ENCODE peak calls at places on chromosome 10, in eight cellular contexts. One of them, this sample, is unnamed.

GRCh38 chr10:63253040-63253439 is 119.9 kb downstream of the NRBF2 start:
- DNase-seq in activated CD4-positive, alpha-beta T cell treated with anti-CD3 and anti-CD28 coated beads, Interleukin-2, amount 50 U/mL, for 24 hours: no peak
- DNase-seq in dermis blood vessel endothelial cell: no peak
- DNase-seq in NCI-H345: no peak
- DNase-seq in CD4-positive, alpha-beta T cell: no peak
- DNase-seq in NCI-H1048: no peak
- DNase-seq in osteocyte: no peak
- DNase-seq in islet precursor cell: no peak
- DNase-seq in this sample: no peak

GRCh38 chr10:75646218-75646915 is 214.9 kb downstream of the LRMDA start:
- DNase-seq in activated CD4-positive, alpha-beta T cell treated with anti-CD3 and anti-CD28 coated beads, Interleukin-2, amount 50 U/mL, for 24 hours: no peak
- DNase-seq in dermis blood vessel endothelial cell: no peak
- DNase-seq in NCI-H345: no peak
- DNase-seq in CD4-positive, alpha-beta T cell: no peak
- DNase-seq in NCI-H1048: no peak
- DNase-seq in osteocyte: no peak
- DNase-seq in islet precursor cell: no peak
- DNase-seq in this sample: no peak

GRCh38 chr10:132363921-132364593 is 32.1 kb downstream of the LRRC27 start:
- DNase-seq in activated CD4-positive, alpha-beta T cell treated with anti-CD3 and anti-CD28 coated beads, Interleukin-2, amount 50 U/mL, for 24 hours: no peak
- DNase-seq in dermis blood vessel endothelial cell: peak
- DNase-seq in NCI-H345: peak
- DNase-seq in CD4-positive, alpha-beta T cell: no peak
- DNase-seq in NCI-H1048: no peak
- DNase-seq in osteocyte: peak
- DNase-seq in islet precursor cell: peak
- DNase-seq in this sample: peak

GRCh38 chr10:95508730-95509129 is 52.4 kb downstream of the SORBS1 start:
- DNase-seq in activated CD4-positive, alpha-beta T cell treated with anti-CD3 and anti-CD28 coated beads, Interleukin-2, amount 50 U/mL, for 24 hours: no peak
- DNase-seq in dermis blood vessel endothelial cell: peak
- DNase-seq in NCI-H345: no peak
- DNase-seq in CD4-positive, alpha-beta T cell: no peak
- DNase-seq in NCI-H1048: no peak
- DNase-seq in osteocyte: no peak
- DNase-seq in islet precursor cell: no peak
- DNase-seq in this sample: no peak

GRCh38 chr10:70597856-70598815 is 4.4 kb downstream of the PRF1 start:
- DNase-seq in activated CD4-positive, alpha-beta T cell treated with anti-CD3 and anti-CD28 coated beads, Interleukin-2, amount 50 U/mL, for 24 hours: no peak
- DNase-seq in dermis blood vessel endothelial cell: no peak
- DNase-seq in NCI-H345: no peak
- DNase-seq in CD4-positive, alpha-beta T cell: no peak
- DNase-seq in NCI-H1048: no peak
- DNase-seq in osteocyte: peak
- DNase-seq in islet precursor cell: no peak
- DNase-seq in this sample: no peak

GRCh38 chr10:86317949-86318725 is 48.5 kb downstream of the GRID1 start:
- DNase-seq in activated CD4-positive, alpha-beta T cell treated with anti-CD3 and anti-CD28 coated beads, Interleukin-2, amount 50 U/mL, for 24 hours: no peak
- DNase-seq in dermis blood vessel endothelial cell: no peak
- DNase-seq in NCI-H345: no peak
- DNase-seq in CD4-positive, alpha-beta T cell: no peak
- DNase-seq in NCI-H1048: no peak
- DNase-seq in osteocyte: no peak
- DNase-seq in islet precursor cell: no peak
- DNase-seq in this sample: no peak

GRCh38 chr10:122054046-122055025 is 65.4 kb downstream of the TACC2 start:
- DNase-seq in activated CD4-positive, alpha-beta T cell treated with anti-CD3 and anti-CD28 coated beads, Interleukin-2, amount 50 U/mL, for 24 hours: no peak
- DNase-seq in dermis blood vessel endothelial cell: peak
- DNase-seq in NCI-H345: no peak
- DNase-seq in CD4-positive, alpha-beta T cell: no peak
- DNase-seq in NCI-H1048: no peak
- DNase-seq in osteocyte: no peak
- DNase-seq in islet precursor cell: peak
- DNase-seq in this sample: peak

GRCh38 chr10:78028438-78029293 is 649 bp downstream of the POLR3A start:
- DNase-seq in activated CD4-positive, alpha-beta T cell treated with anti-CD3 and anti-CD28 coated beads, Interleukin-2, amount 50 U/mL, for 24 hours: no peak
- DNase-seq in dermis blood vessel endothelial cell: peak
- DNase-seq in NCI-H345: no peak
- DNase-seq in CD4-positive, alpha-beta T cell: peak
- DNase-seq in NCI-H1048: no peak
- DNase-seq in osteocyte: no peak
- DNase-seq in islet precursor cell: no peak
- DNase-seq in this sample: no peak

GRCh38 chr10:72263613-72264241 is 10.0 kb upstream of the DDIT4 start:
- DNase-seq in activated CD4-positive, alpha-beta T cell treated with anti-CD3 and anti-CD28 coated beads, Interleukin-2, amount 50 U/mL, for 24 hours: no peak
- DNase-seq in dermis blood vessel endothelial cell: peak
- DNase-seq in NCI-H345: peak
- DNase-seq in CD4-positive, alpha-beta T cell: no peak
- DNase-seq in NCI-H1048: no peak
- DNase-seq in osteocyte: no peak
- DNase-seq in islet precursor cell: no peak
- DNase-seq in this sample: no peak

GRCh38 chr10:89167915-89168314 is 39.2 kb downstream of the CH25H start:
- DNase-seq in activated CD4-positive, alpha-beta T cell treated with anti-CD3 and anti-CD28 coated beads, Interleukin-2, amount 50 U/mL, for 24 hours: no peak
- DNase-seq in dermis blood vessel endothelial cell: no peak
- DNase-seq in NCI-H345: no peak
- DNase-seq in CD4-positive, alpha-beta T cell: no peak
- DNase-seq in NCI-H1048: no peak
- DNase-seq in osteocyte: no peak
- DNase-seq in islet precursor cell: no peak
- DNase-seq in this sample: no peak

GRCh38 chr10:109963439-109963838 is 40.1 kb upstream of the XPNPEP1 start:
- DNase-seq in activated CD4-positive, alpha-beta T cell treated with anti-CD3 and anti-CD28 coated beads, Interleukin-2, amount 50 U/mL, for 24 hours: no peak
- DNase-seq in dermis blood vessel endothelial cell: no peak
- DNase-seq in NCI-H345: no peak
- DNase-seq in CD4-positive, alpha-beta T cell: no peak
- DNase-seq in NCI-H1048: no peak
- DNase-seq in osteocyte: no peak
- DNase-seq in islet precursor cell: no peak
- DNase-seq in this sample: peak

GRCh38 chr10:84428711-84429110 is 100.3 kb downstream of the CCSER2 start:
- DNase-seq in activated CD4-positive, alpha-beta T cell treated with anti-CD3 and anti-CD28 coated beads, Interleukin-2, amount 50 U/mL, for 24 hours: no peak
- DNase-seq in dermis blood vessel endothelial cell: no peak
- DNase-seq in NCI-H345: no peak
- DNase-seq in CD4-positive, alpha-beta T cell: no peak
- DNase-seq in NCI-H1048: no peak
- DNase-seq in osteocyte: no peak
- DNase-seq in islet precursor cell: no peak
- DNase-seq in this sample: no peak

GRCh38 chr10:27752673-27753237 is 7.1 kb upstream of the MKX start:
- DNase-seq in activated CD4-positive, alpha-beta T cell treated with anti-CD3 and anti-CD28 coated beads, Interleukin-2, amount 50 U/mL, for 24 hours: no peak
- DNase-seq in dermis blood vessel endothelial cell: no peak
- DNase-seq in NCI-H345: no peak
- DNase-seq in CD4-positive, alpha-beta T cell: no peak
- DNase-seq in NCI-H1048: no peak
- DNase-seq in osteocyte: no peak
- DNase-seq in islet precursor cell: no peak
- DNase-seq in this sample: no peak

GRCh38 chr10:110530131-110530831 is 32.6 kb downstream of the DUSP5 start:
- DNase-seq in activated CD4-positive, alpha-beta T cell treated with anti-CD3 and anti-CD28 coated beads, Interleukin-2, amount 50 U/mL, for 24 hours: no peak
- DNase-seq in dermis blood vessel endothelial cell: peak
- DNase-seq in NCI-H345: peak
- DNase-seq in CD4-positive, alpha-beta T cell: no peak
- DNase-seq in NCI-H1048: no peak
- DNase-seq in osteocyte: peak
- DNase-seq in islet precursor cell: peak
- DNase-seq in this sample: peak

GRCh38 chr10:47449102-47449978 is 34.6 kb downstream of the ANXA8 start:
- DNase-seq in activated CD4-positive, alpha-beta T cell treated with anti-CD3 and anti-CD28 coated beads, Interleukin-2, amount 50 U/mL, for 24 hours: no peak
- DNase-seq in dermis blood vessel endothelial cell: peak
- DNase-seq in NCI-H345: no peak
- DNase-seq in CD4-positive, alpha-beta T cell: no peak
- DNase-seq in NCI-H1048: no peak
- DNase-seq in osteocyte: peak
- DNase-seq in islet precursor cell: peak
- DNase-seq in this sample: no peak

GRCh38 chr10:87961314-87961713 is 97.9 kb downstream of the PTEN start:
- DNase-seq in activated CD4-positive, alpha-beta T cell treated with anti-CD3 and anti-CD28 coated beads, Interleukin-2, amount 50 U/mL, for 24 hours: no peak
- DNase-seq in dermis blood vessel endothelial cell: peak
- DNase-seq in NCI-H345: no peak
- DNase-seq in CD4-positive, alpha-beta T cell: no peak
- DNase-seq in NCI-H1048: no peak
- DNase-seq in osteocyte: no peak
- DNase-seq in islet precursor cell: no peak
- DNase-seq in this sample: no peak

GRCh38 chr10:59711871-59712491 is 2.3 kb upstream of the SLC16A9 start:
- DNase-seq in activated CD4-positive, alpha-beta T cell treated with anti-CD3 and anti-CD28 coated beads, Interleukin-2, amount 50 U/mL, for 24 hours: no peak
- DNase-seq in dermis blood vessel endothelial cell: no peak
- DNase-seq in NCI-H345: no peak
- DNase-seq in CD4-positive, alpha-beta T cell: no peak
- DNase-seq in NCI-H1048: no peak
- DNase-seq in osteocyte: no peak
- DNase-seq in islet precursor cell: peak
- DNase-seq in this sample: no peak

GRCh38 chr10:84605802-84606201 is 277.4 kb downstream of the CCSER2 start:
- DNase-seq in activated CD4-positive, alpha-beta T cell treated with anti-CD3 and anti-CD28 coated beads, Interleukin-2, amount 50 U/mL, for 24 hours: no peak
- DNase-seq in dermis blood vessel endothelial cell: no peak
- DNase-seq in NCI-H345: no peak
- DNase-seq in CD4-positive, alpha-beta T cell: no peak
- DNase-seq in NCI-H1048: no peak
- DNase-seq in osteocyte: no peak
- DNase-seq in islet precursor cell: peak
- DNase-seq in this sample: no peak

GRCh38 chr10:93352638-93353383 is 129.3 kb downstream of the MYOF start:
- DNase-seq in activated CD4-positive, alpha-beta T cell treated with anti-CD3 and anti-CD28 coated beads, Interleukin-2, amount 50 U/mL, for 24 hours: no peak
- DNase-seq in dermis blood vessel endothelial cell: peak
- DNase-seq in NCI-H345: peak
- DNase-seq in CD4-positive, alpha-beta T cell: no peak
- DNase-seq in NCI-H1048: no peak
- DNase-seq in osteocyte: no peak
- DNase-seq in islet precursor cell: no peak
- DNase-seq in this sample: peak

GRCh38 chr10:14611971-14612693 is 162.6 kb downstream of the FAM107B start:
- DNase-seq in activated CD4-positive, alpha-beta T cell treated with anti-CD3 and anti-CD28 coated beads, Interleukin-2, amount 50 U/mL, for 24 hours: no peak
- DNase-seq in dermis blood vessel endothelial cell: no peak
- DNase-seq in NCI-H345: no peak
- DNase-seq in CD4-positive, alpha-beta T cell: no peak
- DNase-seq in NCI-H1048: no peak
- DNase-seq in osteocyte: peak
- DNase-seq in islet precursor cell: no peak
- DNase-seq in this sample: no peak

GRCh38 chr10:61974611-61975010 is 73.1 kb downstream of the ARID5B start:
- DNase-seq in activated CD4-positive, alpha-beta T cell treated with anti-CD3 and anti-CD28 coated beads, Interleukin-2, amount 50 U/mL, for 24 hours: no peak
- DNase-seq in dermis blood vessel endothelial cell: peak
- DNase-seq in NCI-H345: peak
- DNase-seq in CD4-positive, alpha-beta T cell: no peak
- DNase-seq in NCI-H1048: peak
- DNase-seq in osteocyte: no peak
- DNase-seq in islet precursor cell: no peak
- DNase-seq in this sample: peak

GRCh38 chr10:46555366-46555712 is 1.1 kb downstream of the GPRIN2 start:
- DNase-seq in activated CD4-positive, alpha-beta T cell treated with anti-CD3 and anti-CD28 coated beads, Interleukin-2, amount 50 U/mL, for 24 hours: no peak
- DNase-seq in dermis blood vessel endothelial cell: no peak
- DNase-seq in NCI-H345: no peak
- DNase-seq in CD4-positive, alpha-beta T cell: no peak
- DNase-seq in NCI-H1048: no peak
- DNase-seq in osteocyte: no peak
- DNase-seq in islet precursor cell: peak
- DNase-seq in this sample: no peak

GRCh38 chr10:21398549-21399345 is 126.7 kb downstream of the SKIDA1 start:
- DNase-seq in activated CD4-positive, alpha-beta T cell treated with anti-CD3 and anti-CD28 coated beads, Interleukin-2, amount 50 U/mL, for 24 hours: no peak
- DNase-seq in dermis blood vessel endothelial cell: no peak
- DNase-seq in NCI-H345: no peak
- DNase-seq in CD4-positive, alpha-beta T cell: no peak
- DNase-seq in NCI-H1048: no peak
- DNase-seq in osteocyte: no peak
- DNase-seq in islet precursor cell: no peak
- DNase-seq in this sample: no peak

This sample was measured in A673.